ENCODE peak calls at places on chromosome 1, in nine cellular contexts. S, D, I, C, J, A, X, M and R are unnamed samples.

GRCh38 chr1:100448371-100448770 is 89.6 kb upstream of the GPR88 start:
- DNase-seq in I (no peak), A (no peak), M (no peak), X (no peak), J (no peak), C (no peak), D (no peak), S (no peak), R (no peak)

GRCh38 chr1:200075938-200076546 is 48.5 kb downstream of the NR5A2 start:
- DNase-seq in M (no peak), J (no peak), I (no peak), S (peak), C (peak), D (no peak), A (no peak), X (no peak), R (no peak)

GRCh38 chr1:228964178-228964819 is 229.0 kb downstream of the RHOU start:
- DNase-seq in A (no peak), M (no peak), J (peak), C (peak), D (peak), I (peak), S (peak), X (no peak), R (no peak)

GRCh38 chr1:151106891-151107290 is 36.3 kb downstream of the GABPB2 start:
- DNase-seq in S (peak), X (no peak), J (no peak), A (no peak), C (no peak), D (no peak), M (no peak), I (no peak), R (no peak)

GRCh38 chr1:72540674-72541073 is 258.3 kb upstream of the NEGR1 start:
- DNase-seq in A (no peak), D (no peak), I (no peak), J (no peak), X (no peak), M (no peak), C (no peak), S (no peak), R (no peak)

GRCh38 chr1:225042263-225042662 is 112.8 kb downstream of the DNAH14 start:
- DNase-seq in I (no peak), J (no peak), M (no peak), A (no peak), D (no peak), S (no peak), C (no peak), X (no peak), R (no peak)

GRCh38 chr1:43253173-43253572 is 16.6 kb upstream of the TMEM125 start:
- DNase-seq in M (peak), C (no peak), D (no peak), A (no peak), J (no peak), S (no peak), I (no peak), X (no peak), R (peak)

GRCh38 chr1:59733443-59734141 is 81.2 kb upstream of the HOOK1 start:
- DNase-seq in X (no peak), C (no peak), M (no peak), I (no peak), J (no peak), S (no peak), D (no peak), A (no peak), R (no peak)

GRCh38 chr1:26848947-26849774 is 13.8 kb upstream of the SFN start:
- DNase-seq in M (peak), C (no peak), S (peak), I (peak), D (peak), X (no peak), J (peak), A (no peak), R (peak)

GRCh38 chr1:216731562-216731961 is 8.3 kb upstream of the ESRRG start:
- DNase-seq in S (no peak), I (no peak), D (no peak), C (peak), A (no peak), J (no peak), M (no peak), X (no peak), R (no peak)

GRCh38 chr1:55898191-55898590 is 681.2 kb downstream of the PLPP3 start:
- DNase-seq in D (no peak), S (peak), A (no peak), X (no peak), I (no peak), M (no peak), J (no peak), C (no peak), R (no peak)

GRCh38 chr1:225863167-225863566 is 19.0 kb downstream of the TMEM63A start:
- DNase-seq in A (no peak), I (no peak), X (no peak), C (no peak), J (no peak), D (no peak), M (no peak), S (no peak), R (no peak)

GRCh38 chr1:89715677-89716076 is 82.8 kb downstream of the LRRC8C start:
- DNase-seq in D (no peak), I (no peak), S (no peak), C (no peak), X (no peak), M (no peak), A (no peak), J (no peak), R (no peak)

GRCh38 chr1:89721351-89721750 is 88.4 kb downstream of the LRRC8C start:
- DNase-seq in A (no peak), S (peak), J (no peak), X (no peak), M (no peak), C (no peak), I (no peak), D (no peak), R (no peak)

GRCh38 chr1:89720839-89721238 is 87.9 kb downstream of the LRRC8C start:
- DNase-seq in S (no peak), J (no peak), D (no peak), C (no peak), M (no peak), A (no peak), I (no peak), X (no peak), R (no peak)

GRCh38 chr1:89723144-89723543 is 90.2 kb downstream of the LRRC8C start:
- DNase-seq in I (no peak), A (no peak), C (no peak), X (no peak), S (no peak), J (no peak), M (no peak), D (no peak), R (no peak)

DNA sequence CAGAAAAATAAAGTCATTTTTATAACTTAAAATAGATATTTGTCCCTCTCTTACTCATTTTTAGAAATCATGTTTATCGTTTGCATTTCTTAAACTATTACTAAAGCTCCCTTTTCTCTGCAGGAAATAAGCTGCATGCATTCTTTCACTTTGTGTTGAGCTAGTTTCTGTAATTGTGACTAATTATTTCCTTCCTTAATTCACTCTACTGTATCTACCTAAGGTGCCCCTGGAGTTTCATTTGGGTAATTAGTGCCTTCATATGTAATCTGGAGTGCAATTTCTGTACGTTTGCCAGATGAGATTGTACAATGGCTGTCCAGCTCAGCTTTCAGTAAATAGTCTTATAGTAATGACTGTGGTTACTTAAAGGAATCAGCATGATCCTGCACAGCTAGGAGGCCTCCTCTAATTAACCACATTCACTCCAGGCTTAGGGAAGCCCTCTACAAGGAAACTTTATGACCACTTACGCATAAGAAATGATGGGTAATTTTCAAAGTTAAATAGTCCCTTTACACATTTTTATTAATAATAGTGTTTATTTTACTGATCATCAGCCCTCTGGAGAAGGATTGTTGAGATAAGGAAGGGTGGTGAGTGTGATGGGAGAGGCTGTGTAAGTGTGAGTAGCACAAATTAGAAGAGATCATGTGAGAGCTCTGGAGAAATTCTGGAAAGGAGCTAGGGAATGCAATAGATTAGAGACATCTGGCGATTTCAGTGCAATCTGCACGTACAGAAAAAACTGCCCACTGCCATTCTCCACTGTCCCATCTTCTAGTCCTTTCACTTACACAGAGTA is 86.8 kb downstream of the LRRC8C start:
- DNase-seq in A (no peak), C (no peak), X (no peak), M (no peak), I (no peak), J (no peak), S (peak), D (no peak), R (no peak)
- H3K4me3 ChIP-seq in A (no peak), C (no peak), X (no peak), M (no peak), I (no peak), J (no peak), S (no peak), D (no peak), R (no peak)

GRCh38 chr1:180981596-180982387 is 40.9 kb downstream of the STX6 start:
- DNase-seq in D (no peak), A (no peak), M (no peak), C (peak), J (no peak), X (no peak), S (no peak), I (no peak), R (no peak)
- H3K4me3 ChIP-seq in D (no peak), A (no peak), M (no peak), C (no peak), J (no peak), X (no peak), S (no peak), I (no peak), R (no peak)

DNA sequence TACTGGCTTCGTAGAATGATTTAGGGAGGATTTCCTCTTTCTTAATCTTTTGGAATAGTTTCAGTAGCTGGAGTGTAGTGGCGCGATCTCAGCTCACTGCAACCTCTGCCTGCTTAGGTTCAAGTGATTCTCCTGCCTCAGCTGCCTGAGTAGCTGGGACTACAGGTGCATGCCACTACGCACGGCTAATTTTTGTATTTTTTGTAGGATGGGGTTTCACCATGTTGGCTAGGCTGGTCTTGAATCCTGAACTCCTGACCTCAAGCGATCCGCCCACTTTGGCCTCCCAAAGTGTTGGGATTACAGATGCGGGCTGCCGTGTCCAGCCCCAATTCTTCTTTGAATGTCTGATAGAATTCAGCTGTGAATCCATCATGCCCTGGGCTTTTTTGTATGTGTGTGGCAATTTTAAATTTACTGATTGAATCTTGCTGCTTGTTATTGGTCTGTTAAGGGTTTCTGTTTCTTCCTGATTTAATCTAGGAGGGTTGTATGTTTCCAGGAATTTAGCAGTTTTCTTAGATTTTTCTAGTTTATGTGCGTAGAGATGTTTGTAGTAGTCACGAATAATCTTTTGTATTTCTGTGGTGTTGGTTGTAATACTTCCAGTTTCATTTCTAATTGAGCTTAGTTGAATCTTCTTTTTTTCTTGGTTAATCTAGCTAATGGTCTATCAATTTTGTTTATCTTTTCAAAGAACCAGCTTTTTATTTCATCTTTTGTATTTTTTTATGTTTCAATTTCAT is 15.3 kb downstream of the MAN1C1 start:
- DNase-seq in S (no peak), X (no peak), M (no peak), J (peak), I (no peak), D (peak), C (no peak), A (no peak), R (no peak)
- H3K4me3 ChIP-seq in S (no peak), X (no peak), M (peak), J (peak), I (no peak), D (peak), C (no peak), A (no peak), R (peak)

GRCh38 chr1:61746768-61747167 is 4.5 kb downstream of the PATJ start:
- DNase-seq in I (no peak), S (peak), A (no peak), M (no peak), J (no peak), C (no peak), X (no peak), D (no peak), R (no peak)

GRCh38 chr1:61743432-61743705 is 1.1 kb downstream of the PATJ start:
- DNase-seq in M (no peak), J (no peak), I (no peak), C (no peak), A (no peak), X (no peak), D (no peak), S (no peak), R (no peak)

GRCh38 chr1:61743716-61744620 is 1.7 kb downstream of the PATJ start:
- DNase-seq in X (no peak), D (no peak), J (no peak), A (no peak), M (no peak), I (no peak), S (no peak), C (peak), R (no peak)

GRCh38 chr1:61741682-61742619 is at the start of gene PATJ:
- DNase-seq in M (peak), D (peak), J (peak), I (peak), X (peak), A (peak), S (peak), C (peak), R (no peak)

DNA sequence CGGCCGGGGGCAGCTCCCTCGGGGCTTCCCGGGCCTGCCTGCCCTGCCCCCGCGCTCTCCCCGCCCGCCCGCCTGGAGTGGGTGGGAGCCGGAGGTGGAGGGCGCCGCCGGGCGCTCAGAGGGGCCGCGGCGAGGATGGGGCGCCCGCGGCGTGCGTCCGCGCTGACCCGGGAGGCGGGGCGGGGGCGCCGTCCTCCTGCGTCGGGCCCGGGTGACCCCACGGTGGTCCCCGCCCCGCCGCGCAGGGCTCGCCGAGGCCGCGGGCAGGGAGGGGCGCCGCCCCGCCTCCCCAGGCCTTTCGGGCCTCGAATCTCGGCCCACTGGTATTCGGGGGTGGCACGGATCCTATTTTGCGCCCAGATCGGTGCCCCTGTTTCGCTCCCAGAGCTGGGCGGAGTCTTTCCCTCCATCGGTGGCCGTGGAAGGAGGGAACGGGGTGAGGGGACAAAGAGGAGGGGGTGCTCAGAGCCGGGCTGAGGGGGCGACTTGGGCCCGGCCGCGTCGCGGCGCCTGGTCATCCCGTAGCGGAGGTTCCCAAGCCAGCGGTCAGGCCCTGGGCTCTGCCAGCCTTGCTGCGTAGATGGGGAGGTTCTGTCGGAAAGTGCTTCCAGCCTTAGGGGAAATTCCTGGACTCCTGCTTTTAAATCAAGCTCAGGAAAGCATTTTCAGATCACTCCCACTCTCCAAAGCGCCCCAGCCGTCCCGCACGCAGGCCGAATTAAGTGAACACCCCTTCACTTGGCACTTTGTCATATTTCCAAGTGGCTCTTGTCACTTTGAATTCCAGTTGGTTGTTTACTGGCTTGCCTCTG is 546 bp downstream of the PATJ start:
- DNase-seq in A (peak), M (no peak), S (peak), I (peak), X (peak), D (peak), J (peak), C (peak), R (no peak)
- H3K4me3 ChIP-seq in A (peak), M (peak), S (peak), I (peak), X (peak), D (peak), J (peak), C (peak), R (peak)

GRCh38 chr1:203286161-203286984 is 18.9 kb upstream of the BTG2 start:
- DNase-seq in I (peak), J (no peak), C (peak), A (no peak), X (no peak), S (peak), D (no peak), M (peak), R (peak)
- H3K4me3 ChIP-seq in I (no peak), J (no peak), C (no peak), A (no peak), X (no peak), S (no peak), D (no peak), M (no peak), R (no peak)

DNA sequence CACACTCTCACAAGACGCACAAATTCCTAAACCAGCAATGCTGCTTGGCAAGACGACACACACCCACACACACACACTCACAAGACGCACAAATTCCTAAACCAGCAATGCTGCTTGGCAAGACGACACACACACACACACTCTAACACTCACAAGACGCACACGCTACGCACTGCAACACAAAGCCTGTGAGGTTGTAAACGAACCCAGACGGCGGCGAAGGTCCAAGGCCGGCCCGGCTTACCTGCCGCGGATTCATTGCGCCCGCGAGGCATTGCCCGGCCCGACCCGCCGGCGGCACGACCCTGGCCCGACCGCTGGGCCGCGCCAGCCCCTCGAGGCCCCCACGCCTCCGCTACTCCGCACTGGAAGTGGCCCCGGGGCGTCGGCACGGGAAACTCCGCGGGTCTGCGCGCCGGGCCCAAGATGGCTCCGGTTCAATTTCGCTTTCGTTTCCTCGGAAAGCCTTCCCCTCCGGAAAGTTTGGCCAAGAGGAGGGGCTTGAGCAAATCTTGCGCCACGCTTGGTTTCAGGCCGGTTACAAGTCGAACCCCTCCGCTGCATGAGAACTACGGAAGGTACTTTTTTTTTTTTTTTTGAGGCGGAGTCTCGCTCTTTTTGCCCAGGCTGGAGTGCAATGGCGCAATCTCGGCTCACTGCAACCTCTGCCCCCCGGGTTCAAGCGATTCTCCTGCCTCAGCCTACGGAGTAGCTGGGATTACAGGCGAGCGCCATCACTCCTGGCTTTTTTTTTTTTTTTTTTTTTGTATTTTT is at the start of gene ADAR:
- DNase-seq in S (peak), I (peak), C (peak), J (peak), X (peak), M (peak), A (peak), D (peak), R (peak)
- H3K4me3 ChIP-seq in S (peak), I (peak), C (peak), J (peak), X (peak), M (peak), A (peak), D (peak), R (peak)

GRCh38 chr1:181142096-181143043 is 53.9 kb downstream of the IER5 start:
- DNase-seq in J (peak), C (peak), S (peak), X (peak), A (peak), M (peak), I (peak), D (peak), R (peak)
- H3K4me3 ChIP-seq in J (peak), C (no peak), S (peak), X (no peak), A (no peak), M (peak), I (no peak), D (no peak), R (no peak)

DNA sequence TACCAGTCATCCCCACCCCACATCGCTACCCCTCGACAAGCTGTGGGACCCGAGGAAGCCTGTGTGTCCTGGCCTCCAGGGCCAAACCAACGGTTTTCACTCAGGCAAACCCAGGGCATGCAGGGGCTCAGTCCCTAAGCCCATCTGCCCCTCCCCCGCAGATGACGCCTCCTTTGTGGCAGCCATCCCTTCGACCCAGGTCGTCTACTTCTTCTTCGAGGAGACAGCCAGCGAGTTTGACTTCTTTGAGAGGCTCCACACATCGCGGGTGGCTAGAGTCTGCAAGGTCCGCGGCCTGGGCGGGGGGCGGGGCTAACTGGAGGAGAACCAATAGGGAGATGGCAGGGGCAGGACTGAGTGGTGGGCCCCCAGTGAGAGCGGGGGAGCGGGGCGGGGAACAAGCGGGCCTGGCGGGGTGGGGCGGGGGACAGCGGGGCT is 7.4 kb downstream of the SEMA4A start:
- DNase-seq in J (peak), D (peak), C (peak), X (peak), A (peak), M (peak), I (peak), S (peak), R (peak)
- H3K4me3 ChIP-seq in J (peak), D (peak), C (peak), X (peak), A (no peak), M (peak), I (peak), S (no peak), R (peak)